ENCODE peak calls at places on chromosomes 3 and 15, in seven cellular contexts. S is NCI-H69; U is activated T-helper 2 cell treated with anti-CD3 and anti-CD28 coated beads, Interferon-gamma antibody, Interleukin-2, Interleukin-4, amounts not matched to agents 10 μg/mL and 5 μg/mL and 100 μg/mL, durations not matched to agents 14 hours and 24 hours and 36 hours; D is ACHN; X is Calu3; F is HEK293T; A is RWPE1. G is an unnamed sample.
A peak's percentile ranks its signal among the peaks of the same experiment; 100 is the strongest.

GRCh38 chr3:124986153-124987143 is 51.9 kb upstream of the MUC13 start:
- DNase-seq in S (peak; percentile 29), U (no peak), D (peak; percentile 95), X (peak; percentile 54), F (peak; percentile 26), A (peak; percentile 89), G (peak; percentile 42)

GRCh38 chr15:37984368-37984767 is 49.9 kb downstream of the TMCO5A start:
- DNase-seq in S (no peak), U (no peak), D (no peak), X (no peak), F (no peak), A (no peak), G (no peak)

GRCh38 chr3:182738583-182739514 is 54.5 kb upstream of the ATP11B start:
- DNase-seq in S (peak; percentile 30), U (no peak), D (no peak), X (peak; percentile 82), F (no peak), A (peak; percentile 71), G (peak; percentile 36)

GRCh38 chr3:191775451-191776233 is 314.7 kb downstream of the PYDC2 start:
- DNase-seq in S (no peak), U (no peak), D (no peak), X (no peak), F (no peak), A (peak; percentile 68), G (no peak)

GRCh38 chr15:32735948-32736347 is 18.1 kb downstream of the GREM1 start:
- DNase-seq in S (peak; percentile 19), U (no peak), D (no peak), X (no peak), F (no peak), A (no peak), G (no peak)

GRCh38 chr3:184177331-184177731 is 2.7 kb downstream of the AP2M1 start:
- DNase-seq in S (no peak), U (no peak), D (no peak), X (no peak), F (no peak), A (no peak), G (no peak)

GRCh38 chr15:77187751-77188464 is 117.0 kb upstream of the TSPAN3 start:
- DNase-seq in S (no peak), U (no peak), D (no peak), X (no peak), F (no peak), A (no peak), G (no peak)

GRCh38 chr3:45186871-45187270 is 39.2 kb downstream of the TMEM158 start:
- DNase-seq in S (no peak), U (no peak), D (no peak), X (no peak), F (no peak), A (no peak), G (no peak)

GRCh38 chr3:5349343-5349742 is 161.8 kb downstream of the EDEM1 start:
- DNase-seq in S (no peak), U (no peak), D (no peak), X (no peak), F (no peak), A (no peak), G (no peak)

GRCh38 chr3:50850639-50851511 is 176.1 kb downstream of the DOCK3 start:
- DNase-seq in S (no peak), U (no peak), D (no peak), X (no peak), F (no peak), A (no peak), G (no peak)

G was measured in NCI-H146.